ENCODE peak calls at places on chromosome 17, in nine cellular contexts. N is left ventricle myocardium inferior, J is colonic mucosa, E is fibroblast of mammary gland, B is BJ, P is thoracic aorta, I is PC-9, Q is H1, Z is aorta. A is an unnamed sample.

GRCh38 chr17:82356845-82357355 is 2.1 kb upstream of the TEX19 start:
- DNase-seq in N (no peak), J (no peak), E (no peak), B (no peak), P (no peak), I (no peak), Q (peak), Z (no peak), A (no peak)

GRCh38 chr17:10394201-10394887 is 21.5 kb upstream of the MYH13 start:
- DNase-seq in N (no peak), J (no peak), E (peak), B (no peak), P (no peak), I (no peak), Q (no peak), Z (no peak), A (no peak)

GRCh38 chr17:78300962-78301820 is 58.7 kb downstream of the SOCS3 start:
- DNase-seq in N (no peak), J (no peak), E (peak), B (no peak), P (no peak), I (no peak), Q (no peak), Z (no peak), A (no peak)

GRCh38 chr17:82200743-82201497 is 11.7 kb downstream of the CCDC57 start:
- DNase-seq in N (no peak), J (no peak), E (no peak), B (no peak), P (no peak), I (no peak), Q (no peak), Z (no peak), A (no peak)

GRCh38 chr17:73151888-73152633 is 12.7 kb upstream of the SSTR2 start:
- DNase-seq in N (no peak), J (no peak), E (no peak), B (no peak), P (no peak), I (no peak), Q (no peak), Z (no peak), A (no peak)

GRCh38 chr17:58184308-58184985 is 8.1 kb upstream of the EPX start:
- DNase-seq in N (no peak), J (no peak), E (no peak), B (no peak), P (no peak), I (peak), Q (no peak), Z (no peak), A (no peak)

GRCh38 chr17:2195729-2196128 is 107.9 kb downstream of the SMG6 start:
- DNase-seq in N (no peak), J (no peak), E (no peak), B (no peak), P (no peak), I (peak), Q (no peak), Z (no peak), A (no peak)

GRCh38 chr17:75633484-75634375 is 496 bp downstream of the SMIM5 start:
- DNase-seq in N (peak), J (peak), E (peak), B (peak), P (peak), I (peak), Q (peak), Z (peak), A (peak)

GRCh38 chr17:77865109-77865611 is 93.3 kb upstream of the TNRC6C start:
- DNase-seq in N (no peak), J (no peak), E (peak), B (no peak), P (no peak), I (no peak), Q (no peak), Z (peak), A (no peak)

GRCh38 chr17:67974186-67974585 is 22.1 kb downstream of the C17orf58 start:
- DNase-seq in N (no peak), J (peak), E (no peak), B (no peak), P (no peak), I (no peak), Q (no peak), Z (no peak), A (no peak)

GRCh38 chr17:18184143-18185007 is 747 bp downstream of the ALKBH5 start:
- DNase-seq in N (peak), J (peak), E (peak), B (no peak), P (peak), I (peak), Q (peak), Z (peak), A (peak)

GRCh38 chr17:35242805-35243458 is at the start of gene SLFN5:
- DNase-seq in N (peak), J (peak), E (peak), B (peak), P (peak), I (peak), Q (peak), Z (peak), A (peak)

GRCh38 chr17:76709077-76709950 is 1.5 kb downstream of the MXRA7 start:
- DNase-seq in N (peak), J (peak), E (peak), B (peak), P (peak), I (no peak), Q (peak), Z (peak), A (peak)

GRCh38 chr17:7014995-7015586 is 2.7 kb downstream of the RNASEK start:
- DNase-seq in N (no peak), J (peak), E (peak), B (no peak), P (no peak), I (no peak), Q (no peak), Z (peak), A (no peak)

GRCh38 chr17:55873017-55873758 is 122.3 kb downstream of the PCTP start:
- DNase-seq in N (no peak), J (no peak), E (no peak), B (no peak), P (no peak), I (no peak), Q (no peak), Z (no peak), A (no peak)

GRCh38 chr17:50147841-50148225 is 2.6 kb downstream of the PPP1R9B start:
- DNase-seq in N (no peak), J (no peak), E (no peak), B (no peak), P (no peak), I (no peak), Q (peak), Z (no peak), A (no peak)
- H3K4me3 ChIP-seq in N (peak), J (peak), E (peak), B (peak), P (peak), I (peak), Q (peak), Z (no peak), A (peak)

GRCh38 chr17:11506635-11507034 is 91.6 kb upstream of the DNAH9 start:
- DNase-seq in N (no peak), J (peak), E (no peak), B (no peak), P (no peak), I (peak), Q (peak), Z (no peak), A (no peak)

GRCh38 chr17:11499881-11500280 is 98.4 kb upstream of the DNAH9 start:
- DNase-seq in N (no peak), J (no peak), E (no peak), B (no peak), P (no peak), I (no peak), Q (no peak), Z (no peak), A (no peak)

DNA sequence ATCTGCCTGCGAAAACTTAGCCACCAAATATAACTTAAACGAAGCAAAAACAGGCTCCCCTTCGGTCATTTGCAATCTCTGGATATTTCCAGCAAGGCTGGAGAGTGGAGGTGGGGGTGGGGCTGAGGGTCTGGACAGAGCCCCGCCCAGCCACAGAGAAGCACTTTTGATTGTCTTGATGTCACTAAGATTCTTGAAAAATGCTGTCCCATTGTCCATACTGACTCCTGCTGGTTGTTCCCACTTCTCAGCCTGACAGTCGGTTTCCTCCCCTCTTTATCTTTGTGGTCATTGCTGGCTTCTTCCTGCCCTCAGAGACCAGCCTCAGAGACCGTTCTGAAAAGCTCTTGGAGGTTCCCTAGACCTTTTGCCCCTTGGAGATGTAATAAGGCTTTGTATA is 95.0 kb upstream of the DNAH9 start:
- DNase-seq in N (no peak), J (no peak), E (no peak), B (no peak), P (no peak), I (no peak), Q (no peak), Z (no peak), A (no peak)
- H3K4me3 ChIP-seq in N (no peak), J (no peak), E (no peak), B (no peak), P (no peak), I (no peak), Q (no peak), Z (no peak), A (no peak)

GRCh38 chr17:9239260-9239820 is 218.0 kb downstream of the NTN1 start:
- DNase-seq in N (no peak), J (peak), E (no peak), B (no peak), P (no peak), I (no peak), Q (no peak), Z (peak), A (no peak)
- H3K4me3 ChIP-seq in N (peak), J (peak), E (peak), B (peak), P (peak), I (no peak), Q (peak), Z (no peak), A (peak)

GRCh38 chr17:81131486-81132196 is 33.7 kb upstream of the PVALEF start:
- DNase-seq in N (no peak), J (peak), E (no peak), B (no peak), P (no peak), I (peak), Q (no peak), Z (no peak), A (no peak)
- H3K4me3 ChIP-seq in N (no peak), J (peak), E (no peak), B (no peak), P (no peak), I (no peak), Q (no peak), Z (no peak), A (no peak)

GRCh38 chr17:63695889-63696288 is 4.0 kb downstream of the LIMD2 start:
- DNase-seq in N (no peak), J (no peak), E (no peak), B (no peak), P (no peak), I (no peak), Q (no peak), Z (no peak), A (no peak)
- H3K4me3 ChIP-seq in N (no peak), J (no peak), E (no peak), B (no peak), P (no peak), I (no peak), Q (no peak), Z (no peak), A (no peak)

GRCh38 chr17:42889809-42890208 is 10.8 kb upstream of the G6PC1 start:
- DNase-seq in N (peak), J (no peak), E (no peak), B (no peak), P (no peak), I (no peak), Q (no peak), Z (no peak), A (no peak)

GRCh38 chr17:42894283-42895184 is 6.1 kb upstream of the G6PC1 start:
- DNase-seq in N (no peak), J (peak), E (no peak), B (no peak), P (no peak), I (no peak), Q (no peak), Z (peak), A (no peak)

GRCh38 chr17:42891539-42892152 is 9.0 kb upstream of the G6PC1 start:
- DNase-seq in N (peak), J (no peak), E (no peak), B (no peak), P (no peak), I (no peak), Q (peak), Z (peak), A (peak)

GRCh38 chr17:42898147-42898807 is 2.3 kb upstream of the G6PC1 start:
- DNase-seq in N (no peak), J (no peak), E (no peak), B (no peak), P (no peak), I (no peak), Q (no peak), Z (peak), A (no peak)

GRCh38 chr17:42895185-42895555 is 5.4 kb upstream of the G6PC1 start:
- DNase-seq in N (peak), J (peak), E (peak), B (peak), P (peak), I (peak), Q (no peak), Z (peak), A (peak)
- H3K4me3 ChIP-seq in N (no peak), J (no peak), E (no peak), B (no peak), P (peak), I (peak), Q (no peak), Z (no peak), A (no peak)

GRCh38 chr17:71910002-71910401 is 210.8 kb upstream of the SOX9 start:
- DNase-seq in N (no peak), J (no peak), E (no peak), B (no peak), P (no peak), I (no peak), Q (no peak), Z (no peak), A (no peak)

GRCh38 chr17:71917715-71918114 is 203.1 kb upstream of the SOX9 start:
- DNase-seq in N (no peak), J (no peak), E (no peak), B (no peak), P (no peak), I (no peak), Q (no peak), Z (no peak), A (no peak)

GRCh38 chr17:71909155-71909554 is 211.7 kb upstream of the SOX9 start:
- DNase-seq in N (no peak), J (no peak), E (no peak), B (no peak), P (no peak), I (no peak), Q (no peak), Z (no peak), A (no peak)

GRCh38 chr17:71914812-71915211 is 206.0 kb upstream of the SOX9 start:
- DNase-seq in N (no peak), J (no peak), E (no peak), B (no peak), P (no peak), I (no peak), Q (no peak), Z (no peak), A (no peak)

GRCh38 chr17:71914042-71914441 is 206.8 kb upstream of the SOX9 start:
- DNase-seq in N (no peak), J (no peak), E (no peak), B (no peak), P (no peak), I (no peak), Q (no peak), Z (no peak), A (no peak)
- H3K4me3 ChIP-seq in N (no peak), J (no peak), E (no peak), B (no peak), P (no peak), I (no peak), Q (no peak), Z (no peak), A (no peak)

GRCh38 chr17:45229681-45230409 is 8.2 kb downstream of the FMNL1 start:
- DNase-seq in N (peak), J (no peak), E (no peak), B (no peak), P (no peak), I (no peak), Q (no peak), Z (no peak), A (no peak)

GRCh38 chr17:45227631-45228120 is 6.0 kb downstream of the FMNL1 start:
- DNase-seq in N (no peak), J (no peak), E (no peak), B (no peak), P (no peak), I (no peak), Q (no peak), Z (no peak), A (no peak)

GRCh38 chr17:45228985-45229517 is 7.4 kb downstream of the FMNL1 start:
- DNase-seq in N (peak), J (peak), E (peak), B (no peak), P (peak), I (peak), Q (no peak), Z (peak), A (peak)

GRCh38 chr17:45227101-45227591 is 5.5 kb downstream of the FMNL1 start:
- DNase-seq in N (no peak), J (peak), E (peak), B (no peak), P (no peak), I (no peak), Q (no peak), Z (no peak), A (no peak)

GRCh38 chr17:45228121-45228941 is 6.6 kb downstream of the FMNL1 start:
- DNase-seq in N (no peak), J (no peak), E (no peak), B (no peak), P (no peak), I (no peak), Q (no peak), Z (no peak), A (no peak)
- H3K4me3 ChIP-seq in N (peak), J (peak), E (no peak), B (no peak), P (peak), I (peak), Q (no peak), Z (no peak), A (no peak)

GRCh38 chr17:79741751-79742588 is 11.2 kb downstream of the ENPP7 start:
- DNase-seq in N (peak), J (peak), E (peak), B (no peak), P (no peak), I (peak), Q (peak), Z (peak), A (peak)
- H3K4me3 ChIP-seq in N (peak), J (no peak), E (no peak), B (no peak), P (peak), I (no peak), Q (peak), Z (no peak), A (no peak)

DNA sequence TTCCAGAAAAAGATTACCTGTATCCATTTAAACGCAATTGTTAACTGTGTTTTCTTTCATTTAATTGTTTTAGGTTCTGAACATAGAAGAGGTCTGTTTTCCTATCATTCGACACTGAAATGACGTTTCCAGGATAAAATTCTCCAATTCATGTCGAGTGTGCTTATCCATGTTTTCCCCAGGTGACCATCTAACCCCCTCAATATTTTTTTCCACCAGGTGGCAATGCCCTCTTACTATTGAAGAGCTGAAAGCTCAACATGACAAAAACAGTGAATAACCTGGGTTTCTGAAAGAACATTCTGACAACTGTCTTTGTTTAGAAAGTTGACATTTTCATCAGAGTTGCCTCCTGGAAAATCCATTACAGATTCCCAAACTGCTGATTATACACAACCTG is 948.7 kb downstream of the KCNJ2 start:
- DNase-seq in N (no peak), J (no peak), E (peak), B (no peak), P (no peak), I (peak), Q (no peak), Z (no peak), A (no peak)
- H3K4me3 ChIP-seq in N (no peak), J (no peak), E (no peak), B (no peak), P (no peak), I (no peak), Q (no peak), Z (no peak), A (no peak)

A was measured in uterus.